ENCODE peak calls at places on chromosome X, in six cellular contexts. One of them, this sample, is unnamed.

GRCh38 chrX:154436597-154437397 is at the start of gene GDI1:
- DNase-seq in astrocyte: peak; percentile 18
- DNase-seq in dorsolateral prefrontal cortex: no peak
- DNase-seq in A549: peak; percentile 58
- DNase-seq in fibroblast of the aortic adventitia: peak; percentile 23
- DNase-seq in hepatocyte: peak; percentile 61
- DNase-seq in this sample: peak; percentile 70

GRCh38 chrX:10110984-10111363 is 45.8 kb upstream of the CLCN4 start:
- DNase-seq in hepatocyte: no peak
- DNase-seq in astrocyte: no peak
- DNase-seq in dorsolateral prefrontal cortex: no peak
- DNase-seq in fibroblast of the aortic adventitia: no peak
- DNase-seq in A549: no peak
- DNase-seq in this sample: peak; percentile 83

GRCh38 chrX:112766774-112767173 is 73.9 kb downstream of the AMOT start:
- DNase-seq in astrocyte: no peak
- DNase-seq in A549: no peak
- DNase-seq in fibroblast of the aortic adventitia: no peak
- DNase-seq in dorsolateral prefrontal cortex: no peak
- DNase-seq in hepatocyte: no peak
- DNase-seq in this sample: peak; percentile 1

GRCh38 chrX:10447577-10448214 is 172.7 kb downstream of the MID1 start:
- DNase-seq in A549: no peak
- DNase-seq in dorsolateral prefrontal cortex: no peak
- DNase-seq in astrocyte: peak; percentile 61
- DNase-seq in fibroblast of the aortic adventitia: peak; percentile 48
- DNase-seq in hepatocyte: no peak
- DNase-seq in this sample: no peak

GRCh38 chrX:152220612-152221011 is 82.2 kb upstream of the MAGEA10 start:
- DNase-seq in dorsolateral prefrontal cortex: no peak
- DNase-seq in fibroblast of the aortic adventitia: peak; percentile 4
- DNase-seq in hepatocyte: no peak
- DNase-seq in astrocyte: peak; percentile 48
- DNase-seq in A549: no peak
- DNase-seq in this sample: no peak

GRCh38 chrX:104137496-104137895 is 19.3 kb downstream of the SLC25A53 start:
- DNase-seq in hepatocyte: no peak
- DNase-seq in astrocyte: peak; percentile 12
- DNase-seq in dorsolateral prefrontal cortex: no peak
- DNase-seq in A549: no peak
- DNase-seq in fibroblast of the aortic adventitia: peak; percentile 28
- DNase-seq in this sample: peak; percentile 9

GRCh38 chrX:124862304-124862703 is 457.4 kb upstream of the TEX13C start:
- DNase-seq in fibroblast of the aortic adventitia: no peak
- DNase-seq in dorsolateral prefrontal cortex: no peak
- DNase-seq in A549: no peak
- DNase-seq in hepatocyte: no peak
- DNase-seq in astrocyte: no peak
- DNase-seq in this sample: no peak

GRCh38 chrX:71315917-71316316 is 14.4 kb downstream of the ITGB1BP2 start:
- DNase-seq in astrocyte: peak; percentile 83
- DNase-seq in fibroblast of the aortic adventitia: peak; percentile 86
- DNase-seq in dorsolateral prefrontal cortex: no peak
- DNase-seq in hepatocyte: no peak
- DNase-seq in A549: no peak
- DNase-seq in this sample: no peak

GRCh38 chrX:14010566-14010965 is 19.1 kb downstream of the GEMIN8 start:
- DNase-seq in A549: no peak
- DNase-seq in dorsolateral prefrontal cortex: no peak
- DNase-seq in astrocyte: no peak
- DNase-seq in fibroblast of the aortic adventitia: peak; percentile 12
- DNase-seq in hepatocyte: no peak
- DNase-seq in this sample: no peak

GRCh38 chrX:55335296-55335695 is 70.6 kb upstream of the PAGE3 start:
- DNase-seq in astrocyte: no peak
- DNase-seq in A549: no peak
- DNase-seq in dorsolateral prefrontal cortex: no peak
- DNase-seq in hepatocyte: no peak
- DNase-seq in fibroblast of the aortic adventitia: no peak
- DNase-seq in this sample: no peak

GRCh38 chrX:132957211-132958085 is 981 bp downstream of the HS6ST2 start:
- DNase-seq in hepatocyte: peak; percentile 47
- DNase-seq in astrocyte: peak; percentile 10
- DNase-seq in A549: no peak
- DNase-seq in fibroblast of the aortic adventitia: no peak
- DNase-seq in dorsolateral prefrontal cortex: peak; percentile 35
- DNase-seq in this sample: no peak

GRCh38 chrX:110318664-110318968 is 731 bp upstream of the AMMECR1 start:
- DNase-seq in astrocyte: no peak
- DNase-seq in A549: peak; percentile 17
- DNase-seq in hepatocyte: no peak
- DNase-seq in dorsolateral prefrontal cortex: no peak
- DNase-seq in fibroblast of the aortic adventitia: peak; percentile 6
- DNase-seq in this sample: no peak

GRCh38 chrX:104370089-104370488 is 115.4 kb upstream of the ESX1 start:
- DNase-seq in fibroblast of the aortic adventitia: no peak
- DNase-seq in dorsolateral prefrontal cortex: no peak
- DNase-seq in hepatocyte: peak; percentile 18
- DNase-seq in astrocyte: no peak
- DNase-seq in A549: peak; percentile 5
- DNase-seq in this sample: no peak

GRCh38 chrX:78321809-78322208 is 5.6 kb downstream of the CYSLTR1 start:
- DNase-seq in dorsolateral prefrontal cortex: no peak
- DNase-seq in hepatocyte: no peak
- DNase-seq in A549: no peak
- DNase-seq in fibroblast of the aortic adventitia: no peak
- DNase-seq in astrocyte: no peak
- DNase-seq in this sample: peak; percentile 88

GRCh38 chrX:107700317-107700774 is 72.0 kb downstream of the PRPS1 start:
- DNase-seq in fibroblast of the aortic adventitia: no peak
- DNase-seq in hepatocyte: peak; percentile 74
- DNase-seq in A549: no peak
- DNase-seq in astrocyte: peak; percentile 18
- DNase-seq in dorsolateral prefrontal cortex: no peak
- DNase-seq in this sample: no peak

GRCh38 chrX:56826020-56826419 is 97.0 kb downstream of the NBDY start:
- DNase-seq in astrocyte: no peak
- DNase-seq in A549: no peak
- DNase-seq in dorsolateral prefrontal cortex: no peak
- DNase-seq in hepatocyte: no peak
- DNase-seq in fibroblast of the aortic adventitia: no peak
- DNase-seq in this sample: no peak

GRCh38 chrX:91434351-91435168 is at the start of gene PABPC5:
- DNase-seq in hepatocyte: peak; percentile 89
- DNase-seq in astrocyte: peak; percentile 76
- DNase-seq in dorsolateral prefrontal cortex: peak; percentile 73
- DNase-seq in fibroblast of the aortic adventitia: peak; percentile 67
- DNase-seq in A549: no peak
- DNase-seq in this sample: no peak

GRCh38 chrX:153966283-153966688 is 5.3 kb downstream of the HCFC1 start:
- DNase-seq in dorsolateral prefrontal cortex: no peak
- DNase-seq in fibroblast of the aortic adventitia: peak; percentile 25
- DNase-seq in hepatocyte: no peak
- DNase-seq in astrocyte: peak; percentile 46
- DNase-seq in A549: no peak
- DNase-seq in this sample: no peak

GRCh38 chrX:109797311-109797975 is 64.4 kb upstream of the ACSL4 start:
- DNase-seq in hepatocyte: no peak
- DNase-seq in fibroblast of the aortic adventitia: peak; percentile 47
- DNase-seq in dorsolateral prefrontal cortex: no peak
- DNase-seq in astrocyte: no peak
- DNase-seq in A549: no peak
- DNase-seq in this sample: no peak

GRCh38 chrX:44232100-44232499 is 111.4 kb downstream of the EFHC2 start:
- DNase-seq in A549: no peak
- DNase-seq in dorsolateral prefrontal cortex: no peak
- DNase-seq in astrocyte: no peak
- DNase-seq in hepatocyte: no peak
- DNase-seq in fibroblast of the aortic adventitia: no peak
- DNase-seq in this sample: no peak

GRCh38 chrX:11567528-11568220 is 98.0 kb downstream of the ARHGAP6 start:
- DNase-seq in dorsolateral prefrontal cortex: no peak
- DNase-seq in hepatocyte: no peak
- DNase-seq in astrocyte: no peak
- DNase-seq in fibroblast of the aortic adventitia: no peak
- DNase-seq in A549: no peak
- DNase-seq in this sample: no peak

GRCh38 chrX:22922961-22923360 is 76.8 kb upstream of the DDX53 start:
- DNase-seq in fibroblast of the aortic adventitia: peak; percentile 82
- DNase-seq in dorsolateral prefrontal cortex: no peak
- DNase-seq in astrocyte: peak; percentile 64
- DNase-seq in hepatocyte: no peak
- DNase-seq in A549: no peak
- DNase-seq in this sample: no peak

GRCh38 chrX:44872319-44872816 is 620 bp upstream of the KDM6A start:
- DNase-seq in astrocyte: no peak
- DNase-seq in dorsolateral prefrontal cortex: peak; percentile 25
- DNase-seq in A549: peak; percentile 40
- DNase-seq in fibroblast of the aortic adventitia: no peak
- DNase-seq in hepatocyte: peak; percentile 62
- DNase-seq in this sample: no peak

GRCh38 chrX:70852294-70852693 is 56.2 kb downstream of the TEX11 start:
- DNase-seq in A549: no peak
- DNase-seq in astrocyte: no peak
- DNase-seq in fibroblast of the aortic adventitia: no peak
- DNase-seq in hepatocyte: no peak
- DNase-seq in dorsolateral prefrontal cortex: no peak
- DNase-seq in this sample: no peak

GRCh38 chrX:110006161-110006560 is 3.2 kb downstream of the TMEM164 start:
- DNase-seq in A549: no peak
- DNase-seq in dorsolateral prefrontal cortex: no peak
- DNase-seq in fibroblast of the aortic adventitia: no peak
- DNase-seq in hepatocyte: no peak
- DNase-seq in astrocyte: no peak
- DNase-seq in this sample: no peak

GRCh38 chrX:100070334-100070849 is 339.7 kb downstream of the PCDH19 start:
- DNase-seq in A549: no peak
- DNase-seq in dorsolateral prefrontal cortex: no peak
- DNase-seq in astrocyte: no peak
- DNase-seq in hepatocyte: no peak
- DNase-seq in fibroblast of the aortic adventitia: no peak
- DNase-seq in this sample: no peak

GRCh38 chrX:9899640-9900075 is 67.5 kb upstream of the CLDN34 start:
- DNase-seq in hepatocyte: no peak
- DNase-seq in fibroblast of the aortic adventitia: no peak
- DNase-seq in dorsolateral prefrontal cortex: peak; percentile 69
- DNase-seq in A549: no peak
- DNase-seq in astrocyte: peak; percentile 91
- DNase-seq in this sample: peak; percentile 15

GRCh38 chrX:37779857-37780256 is at the start of gene CYBB:
- DNase-seq in A549: no peak
- DNase-seq in astrocyte: no peak
- DNase-seq in hepatocyte: no peak
- DNase-seq in fibroblast of the aortic adventitia: no peak
- DNase-seq in dorsolateral prefrontal cortex: no peak
- DNase-seq in this sample: peak; percentile 43

GRCh38 chrX:148382983-148383382 is 117.4 kb upstream of the AFF2 start:
- DNase-seq in fibroblast of the aortic adventitia: no peak
- DNase-seq in A549: no peak
- DNase-seq in astrocyte: no peak
- DNase-seq in hepatocyte: no peak
- DNase-seq in dorsolateral prefrontal cortex: no peak
- DNase-seq in this sample: no peak

GRCh38 chrX:47620303-47620685 is 637 bp upstream of the SYN1 start:
- DNase-seq in dorsolateral prefrontal cortex: peak; percentile 34
- DNase-seq in fibroblast of the aortic adventitia: no peak
- DNase-seq in A549: no peak
- DNase-seq in astrocyte: no peak
- DNase-seq in hepatocyte: no peak
- DNase-seq in this sample: no peak
- H3K4me3 ChIP-seq in dorsolateral prefrontal cortex: no peak overlapping the region
- H3K4me3 ChIP-seq in fibroblast of the aortic adventitia: no peak overlapping the region
- H3K4me3 ChIP-seq in A549: no peak overlapping the region
- H3K4me3 ChIP-seq in astrocyte: no peak overlapping the region
- H3K4me3 ChIP-seq in hepatocyte: no peak overlapping the region
- H3K4me3 ChIP-seq in this sample: no peak overlapping the region

DNA sequence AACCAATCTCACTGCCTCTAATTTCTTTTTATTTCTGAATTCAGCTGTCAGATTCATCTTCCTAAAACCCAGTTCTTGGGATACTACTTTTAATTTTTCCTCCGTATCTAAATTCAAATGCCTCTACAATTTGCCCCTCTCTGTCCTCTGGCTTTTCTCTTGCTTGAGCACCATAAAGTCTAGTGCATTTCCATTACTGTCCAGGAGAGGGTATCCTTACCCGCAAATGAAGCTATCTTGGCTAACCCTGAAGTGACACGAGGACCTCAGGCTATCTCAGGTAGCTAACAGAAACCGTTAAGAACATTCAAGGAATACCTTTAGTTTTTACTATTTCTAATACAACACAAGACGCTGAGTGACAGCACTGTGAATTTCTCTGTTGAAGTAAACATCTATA is 49.4 kb upstream of the PRR32 start:
- DNase-seq in astrocyte: no peak
- DNase-seq in dorsolateral prefrontal cortex: no peak
- DNase-seq in A549: peak; percentile 1
- DNase-seq in hepatocyte: peak; percentile 21
- DNase-seq in fibroblast of the aortic adventitia: no peak
- DNase-seq in this sample: peak; percentile 0
- TF ChIP-seq CTCF in astrocyte: peak; percentile 8
- TF ChIP-seq CTCF in dorsolateral prefrontal cortex: peak; percentile 36
- TF ChIP-seq CTCF in A549: no peak
- TF ChIP-seq CTCF in hepatocyte: peak; percentile 52
- TF ChIP-seq CTCF in fibroblast of the aortic adventitia: peak; percentile 13
- TF ChIP-seq CTCF in this sample: peak; percentile 16

GRCh38 chrX:39856472-39857121 is 241.2 kb downstream of the BCOR start:
- DNase-seq in hepatocyte: no peak
- DNase-seq in A549: no peak
- DNase-seq in astrocyte: no peak
- DNase-seq in fibroblast of the aortic adventitia: no peak
- DNase-seq in dorsolateral prefrontal cortex: no peak
- DNase-seq in this sample: no peak

GRCh38 chrX:39853417-39853816 is 244.3 kb downstream of the BCOR start:
- DNase-seq in astrocyte: peak; percentile 3
- DNase-seq in dorsolateral prefrontal cortex: no peak
- DNase-seq in A549: no peak
- DNase-seq in hepatocyte: no peak
- DNase-seq in fibroblast of the aortic adventitia: no peak
- DNase-seq in this sample: no peak

GRCh38 chrX:39855748-39856129 is 242.0 kb downstream of the BCOR start:
- DNase-seq in hepatocyte: peak; percentile 63
- DNase-seq in dorsolateral prefrontal cortex: peak; percentile 35
- DNase-seq in astrocyte: peak; percentile 19
- DNase-seq in fibroblast of the aortic adventitia: peak; percentile 15
- DNase-seq in A549: peak; percentile 28
- DNase-seq in this sample: peak; percentile 92

GRCh38 chrX:39852496-39852895 is 245.3 kb downstream of the BCOR start:
- DNase-seq in A549: no peak
- DNase-seq in hepatocyte: no peak
- DNase-seq in fibroblast of the aortic adventitia: no peak
- DNase-seq in dorsolateral prefrontal cortex: no peak
- DNase-seq in astrocyte: no peak
- DNase-seq in this sample: no peak

GRCh38 chrX:39854772-39855747 is 242.7 kb downstream of the BCOR start:
- DNase-seq in fibroblast of the aortic adventitia: no peak
- DNase-seq in dorsolateral prefrontal cortex: no peak
- DNase-seq in hepatocyte: no peak
- DNase-seq in A549: no peak
- DNase-seq in astrocyte: no peak
- DNase-seq in this sample: peak; percentile 92
- H3K4me3 ChIP-seq in fibroblast of the aortic adventitia: no peak overlapping the region
- H3K4me3 ChIP-seq in dorsolateral prefrontal cortex: no peak overlapping the region
- H3K4me3 ChIP-seq in hepatocyte: no peak overlapping the region
- H3K4me3 ChIP-seq in A549: no peak overlapping the region
- H3K4me3 ChIP-seq in astrocyte: no peak overlapping the region
- H3K4me3 ChIP-seq in this sample: peak overlapping the region; percentile 59

GRCh38 chrX:20693071-20693470 is 426.4 kb upstream of the RPS6KA3 start:
- DNase-seq in fibroblast of the aortic adventitia: peak; percentile 8
- DNase-seq in A549: no peak
- DNase-seq in hepatocyte: no peak
- DNase-seq in dorsolateral prefrontal cortex: no peak
- DNase-seq in astrocyte: no peak
- DNase-seq in this sample: no peak
- TF ChIP-seq CTCF in fibroblast of the aortic adventitia: no peak
- TF ChIP-seq CTCF in A549: no peak
- TF ChIP-seq CTCF in hepatocyte: no peak
- TF ChIP-seq CTCF in dorsolateral prefrontal cortex: no peak
- TF ChIP-seq CTCF in astrocyte: no peak
- TF ChIP-seq CTCF in this sample: no peak

This sample was measured in GM12865.